ENCODE peak calls at places on chromosomes 13 and 19, in four cellular contexts. One of them, this sample, is unnamed.

GRCh38 chr13:74346960-74347359 is 212.8 kb upstream of the KLF12 start:
- DNase-seq in breast epithelium: no peak
- DNase-seq in CD8-positive, alpha-beta T cell: no peak
- DNase-seq in T-helper 1 cell: no peak
- DNase-seq in this sample: no peak

GRCh38 chr19:3358919-3359849 is 7.2 kb upstream of the NFIC start:
- DNase-seq in CD8-positive, alpha-beta T cell: peak; percentile 82
- DNase-seq in T-helper 1 cell: peak; percentile 64
- DNase-seq in breast epithelium: no peak
- DNase-seq in this sample: peak; percentile 51

GRCh38 chr19:5103061-5103701 is 134.3 kb downstream of the KDM4B start:
- DNase-seq in breast epithelium: no peak
- DNase-seq in CD8-positive, alpha-beta T cell: no peak
- DNase-seq in T-helper 1 cell: no peak
- DNase-seq in this sample: no peak

GRCh38 chr13:24052547-24052981 is 108.0 kb upstream of the SPATA13 start:
- DNase-seq in breast epithelium: no peak
- DNase-seq in T-helper 1 cell: no peak
- DNase-seq in CD8-positive, alpha-beta T cell: no peak
- DNase-seq in this sample: no peak

GRCh38 chr13:67769063-67769986 is 539.2 kb upstream of the PCDH9 start:
- DNase-seq in breast epithelium: no peak
- DNase-seq in T-helper 1 cell: no peak
- DNase-seq in CD8-positive, alpha-beta T cell: no peak
- DNase-seq in this sample: no peak

GRCh38 chr13:25688524-25688923 is 316.8 kb downstream of the ATP8A2 start:
- DNase-seq in CD8-positive, alpha-beta T cell: no peak
- DNase-seq in breast epithelium: no peak
- DNase-seq in T-helper 1 cell: no peak
- DNase-seq in this sample: no peak

GRCh38 chr13:49995535-49996165 is 1.2 kb upstream of the TRIM13 start:
- DNase-seq in CD8-positive, alpha-beta T cell: no peak
- DNase-seq in T-helper 1 cell: no peak
- DNase-seq in breast epithelium: no peak
- DNase-seq in this sample: no peak

GRCh38 chr13:25037057-25037813 is 58.7 kb upstream of the PABPC3 start:
- DNase-seq in T-helper 1 cell: peak; percentile 18
- DNase-seq in breast epithelium: no peak
- DNase-seq in CD8-positive, alpha-beta T cell: peak; percentile 51
- DNase-seq in this sample: no peak

GRCh38 chr13:95676100-95676774 is 702 bp upstream of the DNAJC3 start:
- DNase-seq in breast epithelium: peak; percentile 25
- DNase-seq in CD8-positive, alpha-beta T cell: no peak
- DNase-seq in T-helper 1 cell: no peak
- DNase-seq in this sample: no peak

GRCh38 chr13:100154835-100155463 is 66.1 kb downstream of the PCCA start:
- DNase-seq in breast epithelium: no peak
- DNase-seq in T-helper 1 cell: no peak
- DNase-seq in CD8-positive, alpha-beta T cell: no peak
- DNase-seq in this sample: no peak

GRCh38 chr19:43774103-43774939 is 6.5 kb downstream of the KCNN4 start:
- DNase-seq in CD8-positive, alpha-beta T cell: no peak
- DNase-seq in T-helper 1 cell: no peak
- DNase-seq in breast epithelium: no peak
- DNase-seq in this sample: no peak

GRCh38 chr13:113058988-113059850 is 46.4 kb upstream of the F7 start:
- DNase-seq in CD8-positive, alpha-beta T cell: no peak
- DNase-seq in T-helper 1 cell: no peak
- DNase-seq in breast epithelium: no peak
- DNase-seq in this sample: no peak

GRCh38 chr19:50414850-50415660 is 3.7 kb upstream of the SPIB start:
- DNase-seq in T-helper 1 cell: peak; percentile 67
- DNase-seq in CD8-positive, alpha-beta T cell: peak; percentile 82
- DNase-seq in breast epithelium: peak; percentile 27
- DNase-seq in this sample: peak; percentile 64

GRCh38 chr19:22446605-22447004 is 24.5 kb upstream of the ZNF98 start:
- DNase-seq in T-helper 1 cell: no peak
- DNase-seq in CD8-positive, alpha-beta T cell: no peak
- DNase-seq in breast epithelium: no peak
- DNase-seq in this sample: no peak

GRCh38 chr19:54473071-54473941 is at the start of gene CDC42EP5:
- DNase-seq in CD8-positive, alpha-beta T cell: no peak
- DNase-seq in T-helper 1 cell: no peak
- DNase-seq in breast epithelium: peak; percentile 72
- DNase-seq in this sample: no peak

GRCh38 chr19:12745166-12745897 is 6.3 kb upstream of the BEST2 start:
- DNase-seq in breast epithelium: no peak
- DNase-seq in T-helper 1 cell: no peak
- DNase-seq in CD8-positive, alpha-beta T cell: no peak
- DNase-seq in this sample: no peak

GRCh38 chr19:18433735-18434398 is 4.1 kb downstream of the ISYNA1 start:
- DNase-seq in breast epithelium: no peak
- DNase-seq in T-helper 1 cell: no peak
- DNase-seq in CD8-positive, alpha-beta T cell: no peak
- DNase-seq in this sample: no peak

GRCh38 chr13:23979361-23980159 is 82.3 kb upstream of the C1QTNF9B start:
- DNase-seq in CD8-positive, alpha-beta T cell: no peak
- DNase-seq in breast epithelium: peak; percentile 35
- DNase-seq in T-helper 1 cell: no peak
- DNase-seq in this sample: no peak

GRCh38 chr19:30857388-30857787 is 485.2 kb downstream of the ZNF536 start:
- DNase-seq in T-helper 1 cell: no peak
- DNase-seq in breast epithelium: no peak
- DNase-seq in CD8-positive, alpha-beta T cell: peak; percentile 19
- DNase-seq in this sample: no peak